ENCODE peak calls at places on chromosomes 1 and 21, in five cellular contexts. One of them, this sample, is unnamed.
A peak's percentile ranks its signal among the peaks of the same experiment; 100 is the strongest.

GRCh38 chr1:39409055-39409816 is 82.2 kb upstream of the BMP8A start:
- DNase-seq in left ventricle myocardium inferior: peak; percentile 57
- DNase-seq in upper lobe of right lung: peak; percentile 66
- DNase-seq in heart right ventricle: peak; percentile 58
- DNase-seq in neural progenitor cell: peak; percentile 67
- DNase-seq in this sample: peak; percentile 85

GRCh38 chr1:183604048-183604808 is 14.0 kb upstream of the NCF2 start:
- DNase-seq in left ventricle myocardium inferior: no peak
- DNase-seq in upper lobe of right lung: peak; percentile 81
- DNase-seq in heart right ventricle: no peak
- DNase-seq in neural progenitor cell: no peak
- DNase-seq in this sample: peak; percentile 90

GRCh38 chr1:30697977-30698376 is 25.4 kb downstream of the MATN1 start:
- DNase-seq in left ventricle myocardium inferior: no peak
- DNase-seq in upper lobe of right lung: peak; percentile 41
- DNase-seq in heart right ventricle: no peak
- DNase-seq in neural progenitor cell: no peak
- DNase-seq in this sample: peak; percentile 13

GRCh38 chr1:5936126-5936525 is 56.1 kb downstream of the NPHP4 start:
- DNase-seq in left ventricle myocardium inferior: no peak
- DNase-seq in upper lobe of right lung: no peak
- DNase-seq in heart right ventricle: no peak
- DNase-seq in neural progenitor cell: no peak
- DNase-seq in this sample: no peak

GRCh38 chr1:162193201-162193600 is 123.7 kb downstream of the NOS1AP start:
- DNase-seq in left ventricle myocardium inferior: no peak
- DNase-seq in upper lobe of right lung: no peak
- DNase-seq in heart right ventricle: no peak
- DNase-seq in neural progenitor cell: no peak
- DNase-seq in this sample: no peak

GRCh38 chr1:101237229-101237837 is 514 bp downstream of the S1PR1 start:
- DNase-seq in left ventricle myocardium inferior: no peak
- DNase-seq in upper lobe of right lung: no peak
- DNase-seq in heart right ventricle: no peak
- DNase-seq in neural progenitor cell: peak; percentile 34
- DNase-seq in this sample: no peak

GRCh38 chr1:24442764-24443163 is 27.2 kb downstream of the NIPAL3 start:
- DNase-seq in left ventricle myocardium inferior: no peak
- DNase-seq in upper lobe of right lung: no peak
- DNase-seq in heart right ventricle: no peak
- DNase-seq in neural progenitor cell: no peak
- DNase-seq in this sample: no peak

GRCh38 chr1:55214214-55214902 is 806 bp downstream of the USP24 start:
- DNase-seq in left ventricle myocardium inferior: peak; percentile 55
- DNase-seq in upper lobe of right lung: peak; percentile 79
- DNase-seq in heart right ventricle: peak; percentile 50
- DNase-seq in neural progenitor cell: peak; percentile 80
- DNase-seq in this sample: peak; percentile 67

GRCh38 chr21:29854795-29855194 is 85.0 kb downstream of the GRIK1 start:
- DNase-seq in left ventricle myocardium inferior: no peak
- DNase-seq in upper lobe of right lung: no peak
- DNase-seq in heart right ventricle: no peak
- DNase-seq in neural progenitor cell: no peak
- DNase-seq in this sample: no peak

GRCh38 chr1:218380125-218380977 is 35.2 kb downstream of the TGFB2 start:
- DNase-seq in left ventricle myocardium inferior: no peak
- DNase-seq in upper lobe of right lung: no peak
- DNase-seq in heart right ventricle: no peak
- DNase-seq in neural progenitor cell: no peak
- DNase-seq in this sample: peak; percentile 54

GRCh38 chr1:79052829-79053449 is 46.4 kb upstream of the ADGRL4 start:
- DNase-seq in left ventricle myocardium inferior: no peak
- DNase-seq in upper lobe of right lung: no peak
- DNase-seq in heart right ventricle: no peak
- DNase-seq in neural progenitor cell: no peak
- DNase-seq in this sample: no peak

GRCh38 chr1:59163268-59164092 is 133.4 kb upstream of the FGGY start:
- DNase-seq in left ventricle myocardium inferior: no peak
- DNase-seq in upper lobe of right lung: no peak
- DNase-seq in heart right ventricle: no peak
- DNase-seq in neural progenitor cell: no peak
- DNase-seq in this sample: no peak

GRCh38 chr1:172883844-172884243 is 166.9 kb downstream of the TNFSF18 start:
- DNase-seq in left ventricle myocardium inferior: no peak
- DNase-seq in upper lobe of right lung: no peak
- DNase-seq in heart right ventricle: no peak
- DNase-seq in neural progenitor cell: no peak
- DNase-seq in this sample: no peak

GRCh38 chr1:244901400-244901799 is 37.1 kb upstream of the HNRNPU start:
- DNase-seq in left ventricle myocardium inferior: no peak
- DNase-seq in upper lobe of right lung: no peak
- DNase-seq in heart right ventricle: no peak
- DNase-seq in neural progenitor cell: no peak
- DNase-seq in this sample: no peak

GRCh38 chr1:241074507-241074906 is 282.5 kb downstream of the RGS7 start:
- DNase-seq in left ventricle myocardium inferior: no peak
- DNase-seq in upper lobe of right lung: no peak
- DNase-seq in heart right ventricle: no peak
- DNase-seq in neural progenitor cell: no peak
- DNase-seq in this sample: no peak

GRCh38 chr21:17446737-17447136 is 66.1 kb upstream of the CXADR start:
- DNase-seq in left ventricle myocardium inferior: no peak
- DNase-seq in upper lobe of right lung: no peak
- DNase-seq in heart right ventricle: no peak
- DNase-seq in neural progenitor cell: no peak
- DNase-seq in this sample: no peak

GRCh38 chr1:214332950-214333798 is 52.2 kb downstream of the SMYD2 start:
- DNase-seq in left ventricle myocardium inferior: no peak
- DNase-seq in upper lobe of right lung: no peak
- DNase-seq in heart right ventricle: peak; percentile 44
- DNase-seq in neural progenitor cell: peak; percentile 56
- DNase-seq in this sample: no peak

GRCh38 chr1:93346472-93346991 is 825 bp downstream of the DR1 start:
- DNase-seq in left ventricle myocardium inferior: no peak
- DNase-seq in upper lobe of right lung: no peak
- DNase-seq in heart right ventricle: no peak
- DNase-seq in neural progenitor cell: peak; percentile 50
- DNase-seq in this sample: no peak

GRCh38 chr1:91742848-91743292 is 143.1 kb downstream of the TGFBR3 start:
- DNase-seq in left ventricle myocardium inferior: peak; percentile 34
- DNase-seq in upper lobe of right lung: no peak
- DNase-seq in heart right ventricle: no peak
- DNase-seq in neural progenitor cell: no peak
- DNase-seq in this sample: no peak

GRCh38 chr1:56473582-56474270 is 105.6 kb downstream of the PLPP3 start:
- DNase-seq in left ventricle myocardium inferior: no peak
- DNase-seq in upper lobe of right lung: no peak
- DNase-seq in heart right ventricle: no peak
- DNase-seq in neural progenitor cell: no peak
- DNase-seq in this sample: no peak

DNA sequence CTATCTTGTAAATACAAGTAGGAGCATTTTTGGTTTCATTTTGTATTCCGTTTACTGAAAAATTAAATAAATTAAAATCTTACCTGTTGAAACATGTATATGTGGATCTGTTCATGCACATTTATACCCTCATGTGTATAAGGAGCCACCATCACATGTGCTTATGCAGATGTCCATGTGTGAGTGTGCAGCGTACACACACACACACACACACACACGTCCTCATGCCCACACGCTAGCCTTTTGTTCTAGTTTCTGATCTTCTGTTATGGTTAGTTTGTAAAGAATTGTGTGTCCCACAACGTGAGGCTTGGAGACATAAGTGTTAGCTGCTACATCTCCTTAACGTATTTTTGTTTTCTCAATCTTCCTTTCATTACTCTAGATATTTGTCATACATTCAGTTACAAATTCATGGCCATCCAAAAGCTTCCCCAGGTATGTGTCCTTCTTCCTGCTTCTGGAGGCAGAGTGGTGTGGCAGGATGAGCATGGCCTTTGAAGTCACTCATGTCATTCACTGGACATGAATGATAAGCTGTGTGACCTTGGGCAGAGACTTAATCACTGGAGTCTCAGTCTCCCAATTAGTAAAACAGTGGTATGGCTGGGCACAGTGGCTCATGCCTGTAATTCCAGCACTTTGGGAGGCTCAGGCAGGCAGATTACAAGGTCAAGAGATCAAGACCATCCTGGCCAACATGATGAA is 54.6 kb downstream of the TENT5C start:
- DNase-seq in left ventricle myocardium inferior: no peak
- DNase-seq in upper lobe of right lung: no peak
- DNase-seq in heart right ventricle: no peak
- DNase-seq in neural progenitor cell: no peak
- DNase-seq in this sample: no peak
- H3K4me3 ChIP-seq in left ventricle myocardium inferior: no peak overlapping the region
- H3K4me3 ChIP-seq in upper lobe of right lung: no peak overlapping the region
- H3K4me3 ChIP-seq in heart right ventricle: no peak overlapping the region
- H3K4me3 ChIP-seq in neural progenitor cell: no peak overlapping the region
- H3K4me3 ChIP-seq in this sample: no peak overlapping the region

GRCh38 chr1:41407666-41408252 is 46.5 kb downstream of the FOXO6 start:
- DNase-seq in left ventricle myocardium inferior: no peak
- DNase-seq in upper lobe of right lung: no peak
- DNase-seq in heart right ventricle: no peak
- DNase-seq in neural progenitor cell: no peak
- DNase-seq in this sample: no peak
- H3K27me3 ChIP-seq in left ventricle myocardium inferior: peaks cover 62% of the 10 kb centered on the region
- H3K27me3 ChIP-seq in upper lobe of right lung: peaks cover 20% of the 10 kb centered on the region
- H3K27me3 ChIP-seq in heart right ventricle: peaks cover 21% of the 10 kb centered on the region
- H3K27me3 ChIP-seq in neural progenitor cell: peaks cover 7% of the 10 kb centered on the region
- H3K27me3 ChIP-seq in this sample: no peaks in the 10 kb centered on the region

GRCh38 chr1:98251497-98251896 is 330.7 kb upstream of the DPYD start:
- DNase-seq in left ventricle myocardium inferior: no peak
- DNase-seq in upper lobe of right lung: no peak
- DNase-seq in heart right ventricle: no peak
- DNase-seq in neural progenitor cell: no peak
- DNase-seq in this sample: no peak
- TF ChIP-seq CTCF in left ventricle myocardium inferior: no peak
- TF ChIP-seq CTCF in upper lobe of right lung: no peak
- TF ChIP-seq CTCF in heart right ventricle: no peak
- TF ChIP-seq CTCF in neural progenitor cell: peak; percentile 11
- TF ChIP-seq CTCF in this sample: no peak

DNA sequence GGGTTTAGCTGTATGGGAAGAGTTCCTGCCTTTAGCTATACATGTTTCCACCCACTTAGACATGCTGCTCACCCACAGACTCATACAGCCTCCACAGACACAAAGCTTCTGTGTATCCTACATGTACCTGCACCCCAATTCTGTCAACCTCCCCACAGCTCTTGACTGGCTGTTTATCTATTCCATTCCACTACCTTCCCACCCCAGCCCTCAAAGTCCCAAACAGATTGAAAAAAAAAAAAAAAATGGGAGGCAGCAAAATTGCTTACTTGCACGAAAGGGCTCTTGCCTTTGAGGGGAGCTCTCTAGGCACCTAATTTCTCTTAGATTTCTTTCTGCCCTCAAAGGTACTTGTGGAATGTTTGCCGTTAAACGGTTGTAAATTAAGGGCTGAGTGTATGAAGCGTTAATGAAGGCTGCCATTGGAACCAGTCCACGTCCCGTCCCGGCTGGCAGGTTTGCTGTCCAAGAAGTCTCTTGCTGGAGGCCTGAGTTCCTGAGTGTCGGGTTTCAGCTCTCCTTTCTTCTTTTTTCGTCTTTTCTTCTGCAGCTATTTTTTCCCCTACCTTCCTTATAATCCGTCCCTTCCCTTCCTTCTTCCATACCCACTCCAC is 43.6 kb downstream of the PBX1 start:
- DNase-seq in left ventricle myocardium inferior: peak; percentile 64
- DNase-seq in upper lobe of right lung: peak; percentile 74
- DNase-seq in heart right ventricle: peak; percentile 57
- DNase-seq in neural progenitor cell: peak; percentile 81
- DNase-seq in this sample: no peak
- H3K4me3 ChIP-seq in left ventricle myocardium inferior: peak overlapping the region; percentile 40
- H3K4me3 ChIP-seq in upper lobe of right lung: no peak overlapping the region
- H3K4me3 ChIP-seq in heart right ventricle: no peak overlapping the region
- H3K4me3 ChIP-seq in neural progenitor cell: peak overlapping the region; percentile 31
- H3K4me3 ChIP-seq in this sample: no peak overlapping the region

DNA sequence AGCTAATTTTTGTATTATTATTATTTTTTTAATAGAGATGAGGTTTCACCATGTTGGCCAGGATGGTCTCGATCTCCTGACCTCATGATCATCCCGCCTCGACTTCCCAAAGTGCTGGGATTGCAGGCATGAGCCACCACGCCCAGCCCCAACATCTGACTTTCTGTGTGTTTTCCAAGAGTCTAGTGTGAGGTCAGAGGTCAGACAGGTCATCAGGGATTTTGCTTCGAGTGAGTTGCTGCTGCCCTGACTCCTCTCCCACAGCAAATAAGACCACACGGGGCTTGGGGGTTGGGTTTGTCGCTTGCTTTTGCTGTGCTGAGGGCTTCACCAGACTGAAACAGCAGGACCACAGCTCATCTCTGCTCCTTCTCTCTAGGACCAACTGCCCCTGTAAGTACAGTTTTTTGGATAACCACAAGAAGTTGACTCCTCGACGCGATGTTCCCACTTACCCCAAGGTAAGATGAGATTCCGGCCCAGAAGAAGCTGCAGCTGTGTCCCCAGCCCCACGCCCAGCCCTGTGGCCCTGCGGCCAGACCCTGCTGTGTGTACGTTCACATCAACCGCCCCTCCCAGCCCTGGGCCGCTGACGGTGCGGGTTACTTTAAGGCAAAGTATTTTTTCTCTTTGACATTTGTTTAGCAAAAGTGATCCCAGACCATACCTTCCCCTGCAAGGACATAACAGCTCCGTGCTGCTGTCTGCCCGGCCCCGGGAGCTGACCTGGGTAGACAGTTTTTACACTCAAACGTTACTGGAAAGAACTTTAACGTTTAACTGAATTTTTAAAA is 97.5 kb downstream of the PDE9A start:
- DNase-seq in left ventricle myocardium inferior: no peak
- DNase-seq in upper lobe of right lung: peak; percentile 56
- DNase-seq in heart right ventricle: no peak
- DNase-seq in neural progenitor cell: no peak
- DNase-seq in this sample: no peak
- H3K27me3 ChIP-seq in left ventricle myocardium inferior: peaks cover 4% of the 10 kb centered on the region
- H3K27me3 ChIP-seq in upper lobe of right lung: no peaks in the 10 kb centered on the region
- H3K27me3 ChIP-seq in heart right ventricle: no peaks in the 10 kb centered on the region
- H3K27me3 ChIP-seq in neural progenitor cell: no peaks in the 10 kb centered on the region
- H3K27me3 ChIP-seq in this sample: no peaks in the 10 kb centered on the region

DNA sequence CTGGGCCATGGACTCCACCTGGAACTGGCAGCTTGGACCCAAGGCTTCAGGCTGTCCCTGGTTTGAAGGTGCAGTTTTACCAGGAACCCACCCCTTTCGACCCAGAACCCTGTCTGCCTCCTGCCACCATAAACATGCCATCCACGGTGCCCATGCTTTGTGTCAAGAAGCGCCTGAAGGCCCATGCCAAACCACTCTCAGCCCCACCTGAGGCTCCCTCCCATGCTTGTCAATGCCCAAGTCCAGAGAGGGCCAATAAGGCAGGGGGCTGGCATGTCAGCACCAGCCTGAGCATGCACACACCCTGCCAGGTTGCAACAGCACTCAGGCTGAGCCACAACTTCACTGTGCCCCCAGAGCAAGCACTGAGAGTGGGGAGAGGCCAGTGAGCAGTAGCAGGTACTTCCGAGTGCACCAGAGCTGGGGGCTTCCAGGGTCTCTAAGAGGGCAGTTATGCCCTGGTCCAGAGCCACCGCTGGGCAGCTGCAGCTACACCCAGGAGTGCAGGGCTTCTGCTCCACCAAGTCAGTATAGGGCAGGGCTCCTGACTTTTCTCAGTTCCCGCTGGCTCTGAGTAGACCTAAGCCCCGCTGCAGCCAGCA is 1256.0 kb downstream of the AMY1C start:
- DNase-seq in left ventricle myocardium inferior: no peak
- DNase-seq in upper lobe of right lung: peak; percentile 48
- DNase-seq in heart right ventricle: no peak
- DNase-seq in neural progenitor cell: no peak
- DNase-seq in this sample: peak; percentile 39
- TF ChIP-seq CTCF in left ventricle myocardium inferior: no peak
- TF ChIP-seq CTCF in upper lobe of right lung: no peak
- TF ChIP-seq CTCF in heart right ventricle: no peak
- TF ChIP-seq CTCF in neural progenitor cell: no peak
- TF ChIP-seq CTCF in this sample: no peak

This sample was measured in left lung.